ENCODE peak calls at places on chromosomes 6 and 20, in six cellular contexts. K, V, F, D, W and M are unnamed samples.

GRCh38 chr20:10359621-10360040 is 74.4 kb downstream of the MKKS start:
- DNase-seq in K (no peak), V (no peak), F (peak), D (no peak), W (no peak), M (no peak)

GRCh38 chr6:24883618-24884017 is 52.1 kb downstream of the RIPOR2 start:
- DNase-seq in K (no peak), V (no peak), F (peak), D (no peak), W (no peak), M (no peak)

GRCh38 chr6:68158256-68158655 is 476.8 kb upstream of the ADGRB3 start:
- DNase-seq in K (no peak), V (no peak), F (no peak), D (no peak), W (no peak), M (no peak)

GRCh38 chr6:56713285-56713684 is 70.6 kb upstream of the DST start:
- DNase-seq in K (no peak), V (no peak), F (peak), D (no peak), W (no peak), M (no peak)

GRCh38 chr6:121309768-121310473 is 24.4 kb downstream of the TBC1D32 start:
- DNase-seq in K (no peak), V (no peak), F (peak), D (no peak), W (no peak), M (no peak)

GRCh38 chr6:13872681-13873080 is 52.1 kb upstream of the RNF182 start:
- DNase-seq in K (no peak), V (no peak), F (no peak), D (no peak), W (no peak), M (no peak)

GRCh38 chr6:112087916-112088315 is 525 bp downstream of the FAM229B start:
- DNase-seq in K (no peak), V (no peak), F (no peak), D (no peak), W (no peak), M (no peak)

GRCh38 chr6:114055319-114055718 is 84.4 kb upstream of the HDAC2 start:
- DNase-seq in K (no peak), V (peak), F (no peak), D (no peak), W (no peak), M (no peak)

GRCh38 chr6:6588064-6588923 is at the start of gene LY86:
- DNase-seq in K (no peak), V (no peak), F (no peak), D (no peak), W (no peak), M (no peak)

GRCh38 chr20:1758765-1759164 is 101.2 kb upstream of the SIRPG start:
- DNase-seq in K (no peak), V (no peak), F (no peak), D (no peak), W (no peak), M (no peak)

GRCh38 chr20:11168026-11168425 is 494.2 kb upstream of the JAG1 start:
- DNase-seq in K (no peak), V (no peak), F (no peak), D (no peak), W (no peak), M (no peak)

GRCh38 chr20:13147071-13147961 is 73.8 kb upstream of the ISM1 start:
- DNase-seq in K (no peak), V (no peak), F (no peak), D (no peak), W (no peak), M (no peak)

GRCh38 chr6:161094904-161095440 is 103.4 kb downstream of the MAP3K4 start:
- DNase-seq in K (no peak), V (no peak), F (peak), D (no peak), W (no peak), M (no peak)

GRCh38 chr6:112595841-112596240 is 248.7 kb downstream of the RFPL4B start:
- DNase-seq in K (no peak), V (no peak), F (peak), D (no peak), W (no peak), M (no peak)

GRCh38 chr6:32375739-32376529 is 4.2 kb upstream of the TSBP1 start:
- DNase-seq in K (no peak), V (no peak), F (no peak), D (no peak), W (no peak), M (no peak)

GRCh38 chr6:74041420-74041819 is 345.4 kb downstream of the CD109 start:
- DNase-seq in K (no peak), V (no peak), F (no peak), D (no peak), W (no peak), M (no peak)

GRCh38 chr6:2956930-2957329 is 14.4 kb downstream of the SERPINB6 start:
- DNase-seq in K (no peak), V (no peak), F (no peak), D (no peak), W (no peak), M (no peak)

GRCh38 chr20:61583356-61583755 is 331.3 kb downstream of the CDH4 start:
- DNase-seq in K (no peak), V (no peak), F (no peak), D (no peak), W (no peak), M (no peak)

GRCh38 chr6:98823428-98823827 is 10.9 kb upstream of the POU3F2 start:
- DNase-seq in K (no peak), V (no peak), F (no peak), D (no peak), W (no peak), M (no peak)

GRCh38 chr6:158357570-158358216 is 45.4 kb downstream of the TULP4 start:
- DNase-seq in K (no peak), V (no peak), F (no peak), D (no peak), W (no peak), M (no peak)